ENCODE peak calls at places on chromosome 12, in ten cellular contexts. E is activated T-helper 1 cell treated with Interleukin-2 at 50 U/mL for 16 hours; G is progenitor cell of endocrine pancreas; A is upper lobe of left lung; P is Daoy; H is activated CD8-positive, alpha-beta T cell treated with anti-CD3 and anti-CD28 coated beads for 36 hours; T is HT-29; L is NCI-H226; D is hippocampal formation; N is RPMI8226. W is an unnamed sample.

GRCh38 chr12:6953417-6954315 is 2.5 kb downstream of the PTPN6 start:
- DNase-seq in E (peak), G (no peak), A (no peak), P (no peak), H (peak), T (no peak), L (no peak), D (peak), N (peak), W (peak)

GRCh38 chr12:7512528-7512927 is 9.0 kb upstream of the CD163 start:
- DNase-seq in E (no peak), G (no peak), A (no peak), P (peak), H (no peak), T (no peak), L (peak), D (no peak), N (no peak), W (no peak)

GRCh38 chr12:67661311-67662011 is 12.9 kb downstream of the DYRK2 start:
- DNase-seq in E (no peak), G (no peak), A (no peak), P (peak), H (no peak), T (no peak), L (no peak), D (no peak), N (no peak), W (no peak)

GRCh38 chr12:22535038-22535437 is 9.3 kb downstream of the C2CD5 start:
- DNase-seq in E (no peak), G (no peak), A (no peak), P (no peak), H (no peak), T (no peak), L (no peak), D (no peak), N (no peak), W (no peak)

GRCh38 chr12:75505706-75506312 is 5.6 kb downstream of the KRR1 start:
- DNase-seq in E (no peak), G (no peak), A (no peak), P (no peak), H (no peak), T (peak), L (no peak), D (no peak), N (peak), W (peak)

GRCh38 chr12:13472690-13473089 is 276.2 kb downstream of the EMP1 start:
- DNase-seq in E (no peak), G (no peak), A (no peak), P (peak), H (no peak), T (no peak), L (peak), D (no peak), N (no peak), W (no peak)

GRCh38 chr12:6959376-6960290 is 8.5 kb downstream of the PTPN6 start:
- DNase-seq in E (no peak), G (no peak), A (no peak), P (no peak), H (no peak), T (no peak), L (no peak), D (no peak), N (no peak), W (no peak)

GRCh38 chr12:124681779-124682391 is 114.5 kb upstream of the NCOR2 start:
- DNase-seq in E (no peak), G (no peak), A (no peak), P (peak), H (no peak), T (peak), L (no peak), D (no peak), N (no peak), W (no peak)

GRCh38 chr12:122845041-122845864 is 10.0 kb downstream of the HIP1R start:
- DNase-seq in E (no peak), G (no peak), A (peak), P (no peak), H (no peak), T (no peak), L (no peak), D (peak), N (no peak), W (no peak)

GRCh38 chr12:117789195-117789912 is 179.4 kb downstream of the KSR2 start:
- DNase-seq in E (no peak), G (no peak), A (no peak), P (no peak), H (no peak), T (no peak), L (no peak), D (no peak), N (no peak), W (no peak)

GRCh38 chr12:40988831-40989230 is 199.3 kb upstream of the PDZRN4 start:
- DNase-seq in E (no peak), G (no peak), A (no peak), P (no peak), H (no peak), T (no peak), L (no peak), D (no peak), N (no peak), W (no peak)